ENCODE peak calls at places on chromosomes 4 and X, in ten cellular contexts. One of them, this sample, is unnamed.

GRCh38 chr4:4477391-4477790 is 64.5 kb downstream of the STX18 start:
- DNase-seq in transverse colon: no peak
- DNase-seq in MM.1S: no peak
- DNase-seq in psoas muscle: no peak
- DNase-seq in lung: no peak
- DNase-seq in brain microvascular endothelial cell: no peak
- DNase-seq in HCT116: no peak
- DNase-seq in HL-60: no peak
- DNase-seq in AG10803: peak; percentile 45
- DNase-seq in left lung: no peak
- DNase-seq in this sample: no peak

GRCh38 chrX:5829060-5829459 is 399.6 kb downstream of the NLGN4X start:
- DNase-seq in transverse colon: no peak
- DNase-seq in MM.1S: no peak
- DNase-seq in psoas muscle: no peak
- DNase-seq in lung: no peak
- DNase-seq in brain microvascular endothelial cell: no peak
- DNase-seq in HCT116: no peak
- DNase-seq in HL-60: no peak
- DNase-seq in AG10803: no peak
- DNase-seq in left lung: no peak
- DNase-seq in this sample: no peak

GRCh38 chr4:123876122-123876521 is 479.5 kb downstream of the SPRY1 start:
- DNase-seq in transverse colon: no peak
- DNase-seq in MM.1S: no peak
- DNase-seq in psoas muscle: no peak
- DNase-seq in lung: no peak
- DNase-seq in brain microvascular endothelial cell: no peak
- DNase-seq in HCT116: no peak
- DNase-seq in HL-60: no peak
- DNase-seq in AG10803: no peak
- DNase-seq in left lung: no peak
- DNase-seq in this sample: no peak

GRCh38 chr4:121943941-121944340 is 7.9 kb downstream of the TRPC3 start:
- DNase-seq in transverse colon: no peak
- DNase-seq in MM.1S: no peak
- DNase-seq in psoas muscle: no peak
- DNase-seq in lung: no peak
- DNase-seq in brain microvascular endothelial cell: no peak
- DNase-seq in HCT116: no peak
- DNase-seq in HL-60: no peak
- DNase-seq in AG10803: no peak
- DNase-seq in left lung: no peak
- DNase-seq in this sample: no peak

GRCh38 chr4:2789801-2790582 is 2.9 kb upstream of the SH3BP2 start:
- DNase-seq in transverse colon: no peak
- DNase-seq in MM.1S: no peak
- DNase-seq in psoas muscle: no peak
- DNase-seq in lung: no peak
- DNase-seq in brain microvascular endothelial cell: no peak
- DNase-seq in HCT116: no peak
- DNase-seq in HL-60: no peak
- DNase-seq in AG10803: no peak
- DNase-seq in left lung: peak; percentile 70
- DNase-seq in this sample: no peak

GRCh38 chr4:181807771-181808170 is 435.4 kb upstream of the TENM3 start:
- DNase-seq in transverse colon: no peak
- DNase-seq in MM.1S: no peak
- DNase-seq in psoas muscle: no peak
- DNase-seq in lung: no peak
- DNase-seq in brain microvascular endothelial cell: peak; percentile 11
- DNase-seq in HCT116: no peak
- DNase-seq in HL-60: no peak
- DNase-seq in AG10803: peak; percentile 24
- DNase-seq in left lung: no peak
- DNase-seq in this sample: no peak

GRCh38 chr4:137524642-137525384 is 7.5 kb downstream of the PCDH18 start:
- DNase-seq in transverse colon: no peak
- DNase-seq in MM.1S: no peak
- DNase-seq in psoas muscle: no peak
- DNase-seq in lung: no peak
- DNase-seq in brain microvascular endothelial cell: no peak
- DNase-seq in HCT116: no peak
- DNase-seq in HL-60: no peak
- DNase-seq in AG10803: peak; percentile 85
- DNase-seq in left lung: no peak
- DNase-seq in this sample: no peak

GRCh38 chrX:13220916-13221315 is 98.9 kb downstream of the ATXN3L start:
- DNase-seq in transverse colon: no peak
- DNase-seq in MM.1S: no peak
- DNase-seq in psoas muscle: no peak
- DNase-seq in lung: no peak
- DNase-seq in brain microvascular endothelial cell: peak; percentile 49
- DNase-seq in HCT116: no peak
- DNase-seq in HL-60: no peak
- DNase-seq in AG10803: peak; percentile 29
- DNase-seq in left lung: no peak
- DNase-seq in this sample: no peak

GRCh38 chrX:154360155-154360713 is 14.2 kb downstream of the FLNA start:
- DNase-seq in transverse colon: no peak
- DNase-seq in MM.1S: no peak
- DNase-seq in psoas muscle: no peak
- DNase-seq in lung: no peak
- DNase-seq in brain microvascular endothelial cell: no peak
- DNase-seq in HCT116: no peak
- DNase-seq in HL-60: no peak
- DNase-seq in AG10803: no peak
- DNase-seq in left lung: no peak
- DNase-seq in this sample: no peak

GRCh38 chr4:60314367-60314766 is 885.8 kb upstream of the ADGRL3 start:
- DNase-seq in transverse colon: no peak
- DNase-seq in MM.1S: no peak
- DNase-seq in psoas muscle: no peak
- DNase-seq in lung: no peak
- DNase-seq in brain microvascular endothelial cell: no peak
- DNase-seq in HCT116: no peak
- DNase-seq in HL-60: no peak
- DNase-seq in AG10803: no peak
- DNase-seq in left lung: no peak
- DNase-seq in this sample: no peak

GRCh38 chr4:40848251-40848650 is 98.5 kb downstream of the NSUN7 start:
- DNase-seq in transverse colon: no peak
- DNase-seq in MM.1S: no peak
- DNase-seq in psoas muscle: no peak
- DNase-seq in lung: no peak
- DNase-seq in brain microvascular endothelial cell: no peak
- DNase-seq in HCT116: no peak
- DNase-seq in HL-60: no peak
- DNase-seq in AG10803: no peak
- DNase-seq in left lung: no peak
- DNase-seq in this sample: no peak

GRCh38 chr4:169934794-169935400 is 91.3 kb downstream of the MFAP3L start:
- DNase-seq in transverse colon: no peak
- DNase-seq in MM.1S: no peak
- DNase-seq in psoas muscle: no peak
- DNase-seq in lung: no peak
- DNase-seq in brain microvascular endothelial cell: no peak
- DNase-seq in HCT116: no peak
- DNase-seq in HL-60: no peak
- DNase-seq in AG10803: no peak
- DNase-seq in left lung: no peak
- DNase-seq in this sample: no peak

GRCh38 chr4:73897380-73898136 is 28.4 kb downstream of the CXCL1 start:
- DNase-seq in transverse colon: no peak
- DNase-seq in MM.1S: no peak
- DNase-seq in psoas muscle: no peak
- DNase-seq in lung: no peak
- DNase-seq in brain microvascular endothelial cell: no peak
- DNase-seq in HCT116: no peak
- DNase-seq in HL-60: no peak
- DNase-seq in AG10803: peak; percentile 98
- DNase-seq in left lung: no peak
- DNase-seq in this sample: no peak

DNA sequence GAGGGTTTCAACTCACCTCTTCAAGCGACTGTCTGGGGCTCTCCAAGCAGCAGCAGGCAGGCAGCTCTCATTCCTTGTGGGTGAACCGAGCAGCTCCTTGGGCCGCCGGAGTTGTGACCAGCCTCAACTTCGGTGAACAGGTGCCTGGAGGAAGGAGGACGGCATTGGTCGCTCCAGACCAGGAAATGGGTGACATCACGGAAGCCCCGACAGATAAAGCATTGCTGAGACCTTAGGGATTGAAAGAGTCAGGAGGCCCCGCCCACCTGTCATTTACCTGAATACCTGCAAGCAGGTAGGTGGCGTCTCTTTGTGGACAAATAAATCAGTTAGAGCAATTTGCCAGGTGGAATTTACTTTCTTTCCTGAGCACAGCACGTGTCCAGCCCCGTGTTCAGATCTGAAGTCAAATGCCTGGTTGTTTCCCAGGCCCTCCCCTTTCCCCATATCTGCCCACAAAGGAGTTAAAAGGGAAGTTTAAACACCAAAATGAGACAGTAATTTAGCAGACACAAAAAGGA is at the start of gene LNX1:
- DNase-seq in transverse colon: peak; percentile 95
- DNase-seq in MM.1S: peak; percentile 33
- DNase-seq in psoas muscle: no peak
- DNase-seq in lung: peak; percentile 84
- DNase-seq in brain microvascular endothelial cell: no peak
- DNase-seq in HCT116: peak; percentile 79
- DNase-seq in HL-60: peak; percentile 22
- DNase-seq in AG10803: no peak
- DNase-seq in left lung: peak; percentile 80
- DNase-seq in this sample: no peak
- H3K4me3 ChIP-seq in transverse colon: peak within 1 kb of the TSS; percentile 8
- H3K4me3 ChIP-seq in MM.1S: peak within 1 kb of the TSS; percentile 28
- H3K4me3 ChIP-seq in psoas muscle: no peak within 1 kb of the TSS
- H3K4me3 ChIP-seq in lung: no peak within 1 kb of the TSS
- H3K4me3 ChIP-seq in brain microvascular endothelial cell: no peak within 1 kb of the TSS
- H3K4me3 ChIP-seq in HCT116: peak within 1 kb of the TSS; percentile 55
- H3K4me3 ChIP-seq in HL-60: no peak within 1 kb of the TSS
- H3K4me3 ChIP-seq in AG10803: no peak within 1 kb of the TSS
- H3K4me3 ChIP-seq in left lung: peak within 1 kb of the TSS; percentile 17
- H3K4me3 ChIP-seq in this sample: peak within 1 kb of the TSS; percentile 8

GRCh38 chr4:38724507-38724808 is 58.3 kb downstream of the TLR10 start:
- DNase-seq in transverse colon: no peak
- DNase-seq in MM.1S: no peak
- DNase-seq in psoas muscle: no peak
- DNase-seq in lung: no peak
- DNase-seq in brain microvascular endothelial cell: no peak
- DNase-seq in HCT116: no peak
- DNase-seq in HL-60: no peak
- DNase-seq in AG10803: no peak
- DNase-seq in left lung: no peak
- DNase-seq in this sample: no peak

GRCh38 chr4:38723726-38724506 is 58.9 kb downstream of the TLR10 start:
- DNase-seq in transverse colon: peak; percentile 28
- DNase-seq in MM.1S: no peak
- DNase-seq in psoas muscle: no peak
- DNase-seq in lung: no peak
- DNase-seq in brain microvascular endothelial cell: no peak
- DNase-seq in HCT116: no peak
- DNase-seq in HL-60: no peak
- DNase-seq in AG10803: peak; percentile 63
- DNase-seq in left lung: no peak
- DNase-seq in this sample: no peak

GRCh38 chr4:38730830-38731646 is 51.8 kb downstream of the TLR10 start:
- DNase-seq in transverse colon: peak; percentile 88
- DNase-seq in MM.1S: peak; percentile 66
- DNase-seq in psoas muscle: peak; percentile 80
- DNase-seq in lung: peak; percentile 83
- DNase-seq in brain microvascular endothelial cell: peak; percentile 92
- DNase-seq in HCT116: peak; percentile 50
- DNase-seq in HL-60: peak; percentile 77
- DNase-seq in AG10803: peak; percentile 95
- DNase-seq in left lung: peak; percentile 94
- DNase-seq in this sample: peak; percentile 80

GRCh38 chr4:38730493-38730829 is 52.3 kb downstream of the TLR10 start:
- DNase-seq in transverse colon: no peak
- DNase-seq in MM.1S: no peak
- DNase-seq in psoas muscle: no peak
- DNase-seq in lung: no peak
- DNase-seq in brain microvascular endothelial cell: no peak
- DNase-seq in HCT116: no peak
- DNase-seq in HL-60: no peak
- DNase-seq in AG10803: no peak
- DNase-seq in left lung: no peak
- DNase-seq in this sample: no peak

GRCh38 chr4:38728651-38729141 is 54.1 kb downstream of the TLR10 start:
- DNase-seq in transverse colon: peak; percentile 85
- DNase-seq in MM.1S: no peak
- DNase-seq in psoas muscle: no peak
- DNase-seq in lung: peak; percentile 64
- DNase-seq in brain microvascular endothelial cell: no peak
- DNase-seq in HCT116: peak; percentile 77
- DNase-seq in HL-60: no peak
- DNase-seq in AG10803: no peak
- DNase-seq in left lung: peak; percentile 79
- DNase-seq in this sample: no peak
- TF ChIP-seq CTCF in transverse colon: peak; percentile 32
- TF ChIP-seq CTCF in MM.1S: no peak
- TF ChIP-seq CTCF in psoas muscle: no peak
- TF ChIP-seq CTCF in lung: no peak
- TF ChIP-seq CTCF in brain microvascular endothelial cell: peak; percentile 4
- TF ChIP-seq CTCF in HCT116: peak; percentile 64
- TF ChIP-seq CTCF in HL-60: no peak
- TF ChIP-seq CTCF in AG10803: no peak
- TF ChIP-seq CTCF in left lung: no peak
- TF ChIP-seq CTCF in this sample: no peak

GRCh38 chr4:185837415-185838103 is 25.6 kb upstream of the SORBS2 start:
- DNase-seq in transverse colon: no peak
- DNase-seq in MM.1S: no peak
- DNase-seq in psoas muscle: no peak
- DNase-seq in lung: no peak
- DNase-seq in brain microvascular endothelial cell: no peak
- DNase-seq in HCT116: no peak
- DNase-seq in HL-60: no peak
- DNase-seq in AG10803: no peak
- DNase-seq in left lung: no peak
- DNase-seq in this sample: no peak
- H3K4me3 ChIP-seq in transverse colon: no peak overlapping the region
- H3K4me3 ChIP-seq in MM.1S: no peak overlapping the region
- H3K4me3 ChIP-seq in psoas muscle: no peak overlapping the region
- H3K4me3 ChIP-seq in lung: no peak overlapping the region
- H3K4me3 ChIP-seq in brain microvascular endothelial cell: no peak overlapping the region
- H3K4me3 ChIP-seq in HCT116: no peak overlapping the region
- H3K4me3 ChIP-seq in HL-60: no peak overlapping the region
- H3K4me3 ChIP-seq in AG10803: no peak overlapping the region
- H3K4me3 ChIP-seq in left lung: no peak overlapping the region
- H3K4me3 ChIP-seq in this sample: no peak overlapping the region

DNA sequence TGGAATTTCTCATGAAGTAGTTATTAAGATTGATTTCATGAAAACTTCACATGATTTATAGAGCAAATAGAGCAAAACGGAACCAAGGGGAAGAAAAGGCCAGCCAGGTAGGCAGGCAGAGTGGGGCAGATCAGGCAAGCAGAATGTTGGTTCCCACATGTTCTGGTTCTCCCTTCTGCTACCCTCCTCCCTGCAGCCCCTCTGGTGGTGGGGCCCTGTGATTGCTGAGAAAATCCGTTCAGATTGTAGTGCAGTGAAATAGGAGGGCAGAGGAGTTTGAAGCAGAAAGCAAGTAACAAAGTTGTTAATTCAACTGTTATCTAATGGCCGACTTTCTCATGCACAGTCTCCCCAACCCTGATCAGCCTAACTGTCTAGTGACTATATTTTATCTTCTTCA is 185.3 kb downstream of the MID1IP1 start:
- DNase-seq in transverse colon: no peak
- DNase-seq in MM.1S: no peak
- DNase-seq in psoas muscle: no peak
- DNase-seq in lung: no peak
- DNase-seq in brain microvascular endothelial cell: no peak
- DNase-seq in HCT116: no peak
- DNase-seq in HL-60: no peak
- DNase-seq in AG10803: no peak
- DNase-seq in left lung: no peak
- DNase-seq in this sample: no peak
- TF ChIP-seq CTCF in transverse colon: no peak
- TF ChIP-seq CTCF in MM.1S: no peak
- TF ChIP-seq CTCF in psoas muscle: no peak
- TF ChIP-seq CTCF in lung: no peak
- TF ChIP-seq CTCF in brain microvascular endothelial cell: no peak
- TF ChIP-seq CTCF in HCT116: no peak
- TF ChIP-seq CTCF in HL-60: no peak
- TF ChIP-seq CTCF in AG10803: no peak
- TF ChIP-seq CTCF in left lung: no peak
- TF ChIP-seq CTCF in this sample: no peak

This sample was measured in GM12864.